ENCODE peak calls at places on chromosomes 4 and X, in eight cellular contexts. L is brain microvascular endothelial cell; J is OCI-LY7; B is astrocyte; X is A549; E is dorsolateral prefrontal cortex; M is colonic mucosa; S is CD8-positive, alpha-beta T cell. D is an unnamed sample.

GRCh38 chr4:105092356-105092755 is 54.3 kb upstream of the TET2 start:
- DNase-seq in J (no peak), E (no peak), M (peak; percentile 34), S (no peak), L (peak; percentile 6), B (peak; percentile 88), X (no peak), D (no peak)

GRCh38 chr4:143133966-143134365 is 50.8 kb upstream of the USP38 start:
- DNase-seq in B (no peak), J (no peak), E (no peak), S (no peak), X (no peak), L (no peak), M (peak; percentile 26), D (no peak)

GRCh38 chrX:109889289-109890006 is 113.5 kb upstream of the TMEM164 start:
- DNase-seq in B (no peak), S (no peak), J (peak; percentile 13), M (no peak), L (peak; percentile 12), X (no peak), E (no peak), D (no peak)

GRCh38 chr4:7186081-7186480 is 6.3 kb upstream of the SORCS2 start:
- DNase-seq in B (no peak), L (no peak), X (peak; percentile 49), S (no peak), E (peak; percentile 34), J (peak; percentile 27), M (no peak), D (no peak)

GRCh38 chrX:97252111-97252510 is 368.4 kb downstream of the RPA4 start:
- DNase-seq in J (no peak), X (no peak), L (no peak), E (no peak), M (no peak), S (no peak), B (no peak), D (no peak)

GRCh38 chr4:7352486-7352885 is 82.2 kb downstream of the PSAPL1 start:
- DNase-seq in B (no peak), X (no peak), M (no peak), J (no peak), E (no peak), L (no peak), S (no peak), D (no peak)

GRCh38 chr4:52714597-52715254 is 36.5 kb downstream of the ERVMER34-1 start:
- DNase-seq in B (no peak), L (no peak), E (no peak), X (no peak), S (no peak), J (peak; percentile 37), M (no peak), D (no peak)

GRCh38 chr4:17324431-17324830 is 187.5 kb downstream of the QDPR start:
- DNase-seq in L (peak; percentile 42), E (peak; percentile 46), B (peak; percentile 41), M (peak; percentile 30), J (peak; percentile 69), X (no peak), S (peak; percentile 60), D (no peak)

GRCh38 chr4:66930216-66930615 is 615.1 kb downstream of the CENPC start:
- DNase-seq in L (no peak), E (no peak), X (no peak), B (no peak), M (no peak), S (no peak), J (no peak), D (no peak)

GRCh38 chr4:30943356-30943755 is 223.2 kb downstream of the PCDH7 start:
- DNase-seq in E (no peak), S (no peak), B (peak; percentile 39), J (no peak), M (no peak), X (no peak), L (no peak), D (no peak)

GRCh38 chrX:97284531-97284930 is 400.8 kb downstream of the RPA4 start:
- DNase-seq in L (no peak), S (no peak), X (no peak), B (no peak), J (no peak), E (no peak), M (no peak), D (no peak)

GRCh38 chr4:88757776-88758175 is 60.1 kb upstream of the NAP1L5 start:
- DNase-seq in X (no peak), M (no peak), E (no peak), S (no peak), L (no peak), J (no peak), B (no peak), D (no peak)

GRCh38 chr4:133812236-133812635 is 389.4 kb downstream of the PABPC4L start:
- DNase-seq in L (no peak), M (no peak), E (no peak), S (no peak), B (no peak), X (no peak), J (no peak), D (no peak)

GRCh38 chrX:136028383-136028984 is 43.2 kb downstream of the SLC9A6 start:
- DNase-seq in S (no peak), B (peak; percentile 50), X (peak; percentile 28), J (peak; percentile 43), M (no peak), E (no peak), L (no peak), D (peak; percentile 11)

GRCh38 chr4:69524708-69525107 is 29.0 kb upstream of the UGT2B4 start:
- DNase-seq in S (no peak), X (no peak), M (no peak), B (peak; percentile 83), L (no peak), E (no peak), J (no peak), D (no peak)

GRCh38 chrX:48801281-48802088 is at the start of gene HDAC6:
- DNase-seq in M (peak; percentile 94), E (peak; percentile 97), S (peak; percentile 91), J (peak; percentile 98), X (peak; percentile 92), L (peak; percentile 96), B (peak; percentile 95), D (peak; percentile 96)

GRCh38 chr4:132710971-132711370 is 438.1 kb upstream of the PCDH10 start:
- DNase-seq in L (no peak), M (no peak), E (no peak), B (no peak), S (no peak), X (no peak), J (no peak), D (no peak)

GRCh38 chr4:67593741-67594175 is 35.2 kb downstream of the STAP1 start:
- DNase-seq in M (no peak), J (no peak), L (peak; percentile 11), S (no peak), E (no peak), B (peak; percentile 50), X (no peak), D (no peak)

GRCh38 chrX:18428006-18428405 is 2.6 kb downstream of the CDKL5 start:
- DNase-seq in J (no peak), L (no peak), S (no peak), E (no peak), B (no peak), M (no peak), X (no peak), D (no peak)

GRCh38 chrX:130053236-130053635 is 57.1 kb downstream of the ELF4 start:
- DNase-seq in E (no peak), S (no peak), L (no peak), X (no peak), M (no peak), J (no peak), B (no peak), D (no peak)

GRCh38 chr4:89894654-89895652 is at the start of gene MMRN1:
- DNase-seq in B (no peak), E (no peak), J (peak; percentile 22), S (no peak), M (no peak), X (no peak), L (no peak), D (no peak)

GRCh38 chr4:37068580-37068979 is 176.0 kb upstream of the NWD2 start:
- DNase-seq in E (no peak), X (peak; percentile 0), B (no peak), M (no peak), L (no peak), J (peak; percentile 3), S (no peak), D (no peak)
- TF ChIP-seq CTCF in E (no peak), X (no peak), B (no peak), M (no peak), L (no peak), J (peak; percentile 62), S (no peak), D (no peak)

DNA sequence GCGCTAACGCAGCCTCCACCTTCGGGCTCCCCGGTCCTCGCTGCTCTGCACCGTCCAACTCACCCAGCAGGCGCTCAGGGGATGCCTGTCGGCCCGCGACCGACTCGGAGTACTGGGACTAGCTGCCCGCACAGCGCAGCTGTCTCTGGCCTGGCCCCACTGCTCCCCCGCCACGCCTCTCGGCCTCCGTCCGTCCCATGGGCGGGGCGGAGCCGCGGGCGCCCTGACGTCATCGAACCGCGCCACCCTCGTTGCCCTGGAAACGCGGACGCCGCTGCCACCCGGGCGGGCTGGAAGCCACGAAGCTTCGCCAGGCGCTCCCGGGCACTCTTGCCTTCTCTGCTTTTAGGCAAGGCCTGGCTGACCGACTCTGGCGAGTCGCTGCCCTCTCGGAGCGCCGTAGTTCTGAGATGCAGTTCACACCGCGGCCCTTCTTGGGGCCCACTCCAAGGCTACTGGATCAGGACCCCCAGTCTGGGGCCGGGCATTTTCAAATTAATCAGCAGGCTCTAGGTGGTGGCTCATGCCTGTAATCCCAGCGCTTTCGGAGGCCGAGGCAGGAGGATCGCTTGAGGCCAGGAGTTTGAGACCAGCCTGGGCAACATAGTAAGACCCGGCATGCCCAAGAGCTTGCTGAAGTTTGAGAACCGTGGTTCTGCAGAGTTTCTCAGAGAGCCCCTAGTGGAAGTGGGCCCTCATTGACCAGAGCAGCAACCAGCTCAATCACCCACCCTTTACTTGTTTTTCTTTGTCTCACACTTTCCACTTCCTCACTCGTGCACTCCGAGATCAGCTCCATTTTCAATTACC is 12.0 kb downstream of the ACOX3 start:
- DNase-seq in J (peak; percentile 88), S (peak; percentile 95), X (peak; percentile 61), B (peak; percentile 56), E (peak; percentile 92), M (peak; percentile 90), L (peak; percentile 74), D (peak; percentile 93)
- H3K27ac ChIP-seq in J (no peak overlapping the region), S (peak overlapping the region; percentile 71), X (peak overlapping the region; percentile 78), B (peak overlapping the region; percentile 54), E (peak overlapping the region; percentile 62), M (peak overlapping the region; percentile 64), L (peak overlapping the region; percentile 64), D (peak overlapping the region; percentile 91)

DNA sequence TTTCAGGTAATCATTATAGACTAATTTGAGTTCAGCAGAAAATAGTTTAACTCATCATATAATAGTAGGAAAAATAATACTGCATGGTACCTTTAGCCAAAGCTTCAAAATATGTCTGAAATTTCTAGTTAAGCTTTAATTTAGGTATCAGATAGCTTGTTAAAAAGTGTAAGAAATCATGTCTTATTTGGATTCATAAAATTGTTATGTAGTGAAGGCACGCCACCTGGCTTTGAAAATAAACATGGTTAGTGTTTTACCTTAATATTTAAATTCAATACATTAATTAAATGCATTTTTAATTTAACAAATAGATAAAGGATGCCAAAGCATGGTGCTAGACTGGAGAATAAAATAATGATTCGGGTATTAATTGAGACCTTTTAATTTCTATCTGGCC is 211.4 kb downstream of the FSTL5 start:
- DNase-seq in B (no peak), J (no peak), S (no peak), M (no peak), E (no peak), X (no peak), L (no peak), D (no peak)
- TF ChIP-seq CTCF in B (no peak), J (peak; percentile 17), S (no peak), M (no peak), E (peak; percentile 41), X (peak; percentile 43), L (no peak), D (no peak)

GRCh38 chr4:24778427-24779225 is 16.7 kb upstream of the SOD3 start:
- DNase-seq in X (no peak), E (no peak), L (peak; percentile 82), J (no peak), S (no peak), B (peak; percentile 97), M (no peak), D (peak; percentile 35)
- H3K27ac ChIP-seq in X (no peak overlapping the region), E (no peak overlapping the region), L (peak overlapping the region; percentile 32), J (no peak overlapping the region), S (no peak overlapping the region), B (peak overlapping the region; percentile 56), M (no peak overlapping the region), D (no peak overlapping the region)

D was measured in heart right ventricle.